ENCODE peak calls at places on chromosomes 12 and 14, in nine cellular contexts. B is thoracic aorta; P is cardiac muscle cell; Z is keratinocyte; L is endodermal cell; F is GM23338; A is heart left ventricle; U is adrenal gland; X is effector memory CD4-positive, alpha-beta T cell. R is an unnamed sample.

GRCh38 chr12:106311139-106311538 is 8.6 kb downstream of the TCP11L2 start:
- DNase-seq in B (no peak), P (no peak), Z (no peak), L (no peak), F (no peak), A (no peak), U (no peak), X (no peak), R (no peak)

GRCh38 chr14:23787436-23787835 is 151.3 kb downstream of the DHRS2 start:
- DNase-seq in B (no peak), P (no peak), Z (no peak), L (no peak), F (no peak), A (no peak), U (no peak), X (no peak), R (no peak)

GRCh38 chr12:13154851-13155250 is 41.7 kb upstream of the EMP1 start:
- DNase-seq in B (no peak), P (no peak), Z (no peak), L (no peak), F (no peak), A (no peak), U (no peak), X (no peak), R (no peak)

GRCh38 chr12:104138747-104139186 is 757 bp upstream of the NFYB start:
- DNase-seq in B (no peak), P (peak; percentile 40), Z (no peak), L (peak; percentile 71), F (peak; percentile 39), A (no peak), U (no peak), X (no peak), R (no peak)

GRCh38 chr14:38536376-38537038 is 280.6 kb upstream of the CLEC14A start:
- DNase-seq in B (no peak), P (peak; percentile 31), Z (no peak), L (peak; percentile 71), F (peak; percentile 9), A (no peak), U (no peak), X (no peak), R (no peak)

GRCh38 chr14:103730490-103731035 is 15.0 kb downstream of the ZFYVE21 start:
- DNase-seq in B (no peak), P (no peak), Z (no peak), L (no peak), F (no peak), A (peak; percentile 87), U (peak; percentile 94), X (no peak), R (no peak)

GRCh38 chr12:79884401-79885006 is 50.4 kb downstream of the PPP1R12A start:
- DNase-seq in B (no peak), P (no peak), Z (no peak), L (no peak), F (no peak), A (no peak), U (no peak), X (no peak), R (no peak)

GRCh38 chr12:93572712-93573551 is 457 bp downstream of the SOCS2 start:
- DNase-seq in B (no peak), P (peak; percentile 48), Z (no peak), L (peak; percentile 89), F (peak; percentile 79), A (peak; percentile 46), U (peak; percentile 48), X (no peak), R (peak; percentile 40)

GRCh38 chr12:124228050-124228711 is 66.7 kb upstream of the RFLNA start:
- DNase-seq in B (no peak), P (no peak), Z (no peak), L (no peak), F (no peak), A (no peak), U (no peak), X (no peak), R (no peak)

GRCh38 chr12:11822071-11822818 is 172.8 kb downstream of the ETV6 start:
- DNase-seq in B (no peak), P (peak; percentile 58), Z (no peak), L (no peak), F (no peak), A (no peak), U (no peak), X (peak; percentile 41), R (no peak)

GRCh38 chr12:88642675-88643431 is 62.6 kb upstream of the KITLG start:
- DNase-seq in B (no peak), P (no peak), Z (no peak), L (no peak), F (no peak), A (no peak), U (no peak), X (no peak), R (no peak)

GRCh38 chr12:89951050-89951693 is 242.5 kb upstream of the ATP2B1 start:
- DNase-seq in B (no peak), P (no peak), Z (no peak), L (no peak), F (no peak), A (no peak), U (no peak), X (no peak), R (no peak)

GRCh38 chr12:122203301-122203967 is at the start of gene B3GNT4:
- DNase-seq in B (no peak), P (peak; percentile 58), Z (no peak), L (peak; percentile 93), F (peak; percentile 85), A (peak; percentile 58), U (no peak), X (peak; percentile 52), R (peak; percentile 67)

GRCh38 chr14:77590845-77591506 is 25.5 kb downstream of the SPTLC2 start:
- DNase-seq in B (no peak), P (no peak), Z (peak; percentile 67), L (no peak), F (no peak), A (no peak), U (no peak), X (no peak), R (no peak)

GRCh38 chr12:4717806-4718205 is 2.4 kb upstream of the GALNT8 start:
- DNase-seq in B (no peak), P (no peak), Z (no peak), L (peak; percentile 73), F (peak; percentile 40), A (no peak), U (no peak), X (no peak), R (no peak)

GRCh38 chr14:88468396-88468795 is 82.9 kb downstream of the SPATA7 start:
- DNase-seq in B (no peak), P (peak; percentile 34), Z (no peak), L (no peak), F (no peak), A (no peak), U (no peak), X (no peak), R (no peak)

GRCh38 chr12:38911611-38912010 is 6.2 kb upstream of the CPNE8 start:
- DNase-seq in B (no peak), P (peak; percentile 21), Z (no peak), L (peak; percentile 37), F (peak; percentile 33), A (no peak), U (no peak), X (no peak), R (no peak)

GRCh38 chr12:48024735-48025134 is 20.5 kb upstream of the COL2A1 start:
- DNase-seq in B (no peak), P (no peak), Z (no peak), L (no peak), F (no peak), A (no peak), U (no peak), X (no peak), R (no peak)
- H3K27ac ChIP-seq in B (no peak overlapping the region), P (no peak overlapping the region), Z (no peak overlapping the region), L (no peak overlapping the region), F (no peak overlapping the region), A (no peak overlapping the region), U (no peak overlapping the region), X (no peak overlapping the region), R (no peak overlapping the region)

DNA sequence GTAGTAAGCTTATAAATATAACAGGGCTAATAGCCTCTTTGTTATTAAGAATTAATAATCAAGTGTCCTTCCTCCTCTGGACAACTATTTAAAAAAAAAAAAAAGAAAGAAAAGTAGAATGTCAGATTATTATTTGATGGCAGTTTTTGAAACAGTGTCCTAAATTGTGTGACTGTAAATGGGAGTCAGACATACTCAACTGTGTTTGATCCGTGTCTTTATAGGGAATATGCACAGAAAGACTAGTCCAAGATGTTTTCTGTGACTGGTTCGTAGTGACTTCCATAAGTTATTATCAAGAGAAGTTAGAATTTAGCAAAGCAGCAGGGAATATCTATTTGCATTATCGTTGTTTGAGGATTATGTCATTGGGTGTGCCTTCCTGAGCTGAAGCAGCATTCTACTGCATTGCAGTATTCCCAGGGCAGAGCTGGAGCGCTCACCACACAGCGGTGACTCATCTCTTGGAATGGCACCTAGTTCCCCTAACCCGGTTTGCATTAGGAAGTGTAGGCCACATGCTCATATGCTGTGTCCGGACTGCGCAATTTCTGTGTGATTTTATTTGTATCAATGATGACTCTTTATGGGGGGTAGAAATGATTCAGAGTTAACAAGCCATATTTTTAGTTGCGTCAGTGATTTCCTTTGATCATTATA is 7.9 kb downstream of the DYNC1H1 start:
- DNase-seq in B (peak; percentile 73), P (peak; percentile 99), Z (peak; percentile 97), L (peak; percentile 71), F (peak; percentile 46), A (peak; percentile 90), U (peak; percentile 91), X (no peak), R (no peak)
- H3K4me3 ChIP-seq in B (peak overlapping the region; percentile 48), P (no peak overlapping the region), Z (peak overlapping the region; percentile 61), L (no peak overlapping the region), F (no peak overlapping the region), A (peak overlapping the region; percentile 22), U (no peak overlapping the region), X (no peak overlapping the region), R (no peak overlapping the region)

GRCh38 chr14:30896435-30896834 is 22.1 kb downstream of the COCH start:
- DNase-seq in B (no peak), P (no peak), Z (no peak), L (no peak), F (no peak), A (no peak), U (no peak), X (no peak), R (no peak)
- H3K27me3 ChIP-seq in B (no peaks in the 10 kb centered on the region), P (no peaks in the 10 kb centered on the region), Z (no peaks in the 10 kb centered on the region), L (no peaks in the 10 kb centered on the region), F (no peaks in the 10 kb centered on the region), A (no peaks in the 10 kb centered on the region), U (no peaks in the 10 kb centered on the region), X (no peaks in the 10 kb centered on the region), R (no peaks in the 10 kb centered on the region)

GRCh38 chr12:82647853-82648252 is 38.9 kb upstream of the TMTC2 start:
- DNase-seq in B (no peak), P (no peak), Z (no peak), L (no peak), F (no peak), A (no peak), U (no peak), X (no peak), R (no peak)

GRCh38 chr12:82645414-82645813 is 41.3 kb upstream of the TMTC2 start:
- DNase-seq in B (no peak), P (no peak), Z (peak; percentile 13), L (no peak), F (no peak), A (no peak), U (no peak), X (no peak), R (no peak)

GRCh38 chr12:82651489-82651888 is 35.2 kb upstream of the TMTC2 start:
- DNase-seq in B (no peak), P (no peak), Z (peak; percentile 82), L (no peak), F (no peak), A (no peak), U (no peak), X (no peak), R (no peak)

GRCh38 chr12:82650627-82651337 is 35.9 kb upstream of the TMTC2 start:
- DNase-seq in B (no peak), P (peak; percentile 28), Z (peak; percentile 92), L (no peak), F (no peak), A (peak; percentile 59), U (peak; percentile 17), X (no peak), R (no peak)

GRCh38 chr12:82648510-82648909 is 38.2 kb upstream of the TMTC2 start:
- DNase-seq in B (no peak), P (no peak), Z (no peak), L (no peak), F (no peak), A (no peak), U (no peak), X (no peak), R (no peak)
- H3K27ac ChIP-seq in B (no peak overlapping the region), P (no peak overlapping the region), Z (no peak overlapping the region), L (no peak overlapping the region), F (no peak overlapping the region), A (no peak overlapping the region), U (no peak overlapping the region), X (no peak overlapping the region), R (no peak overlapping the region)